ENCODE peak calls at places on chromosomes 3 and 15, in seven cellular contexts. X is mesendoderm, L is neuronal stem cell, E is IMR-90, P is mesenchymal stem cell, W is H9, S is H1. T is an unnamed sample.

GRCh38 chr15:91752081-91752810 is 101.3 kb upstream of the SLCO3A1 start:
- DNase-seq in L (no peak), E (no peak), S (no peak), P (no peak), X (peak), W (no peak), T (no peak)

GRCh38 chr3:153614563-153614962 is 452.5 kb downstream of the RAP2B start:
- DNase-seq in L (no peak), W (no peak), S (no peak), E (peak), P (peak), X (no peak), T (peak)

GRCh38 chr15:89206908-89207331 is 14.5 kb downstream of the RLBP1 start:
- DNase-seq in W (peak), P (peak), L (peak), X (peak), S (peak), E (peak), T (peak)

GRCh38 chr3:24023249-24023648 is 78.2 kb downstream of the NR1D2 start:
- DNase-seq in L (no peak), W (no peak), X (no peak), P (no peak), S (no peak), E (no peak), T (no peak)

GRCh38 chr15:70236306-70237103 is 138.8 kb upstream of the TLE3 start:
- DNase-seq in L (no peak), W (no peak), E (peak), S (no peak), P (peak), X (no peak), T (peak)

GRCh38 chr15:64132217-64132616 is 19.3 kb upstream of the SNX22 start:
- DNase-seq in L (no peak), P (no peak), X (no peak), E (no peak), W (no peak), S (no peak), T (no peak)

GRCh38 chr3:171458056-171458856 is 1.9 kb downstream of the TNIK start:
- DNase-seq in X (peak), W (peak), E (no peak), L (peak), P (peak), S (no peak), T (no peak)

GRCh38 chr3:66376568-66376967 is 124.3 kb downstream of the LRIG1 start:
- DNase-seq in W (no peak), L (no peak), X (no peak), P (peak), E (peak), S (no peak), T (peak)

GRCh38 chr3:159852821-159853505 is 135.7 kb upstream of the IL12A start:
- DNase-seq in P (peak), X (peak), E (peak), L (no peak), S (no peak), W (peak), T (no peak)

GRCh38 chr3:127052121-127052561 is 69.2 kb downstream of the PLXNA1 start:
- DNase-seq in S (no peak), X (no peak), P (no peak), L (no peak), E (no peak), W (no peak), T (no peak)

GRCh38 chr15:100694381-100695012 is 92.1 kb downstream of the ASB7 start:
- DNase-seq in S (no peak), X (no peak), P (peak), E (peak), L (no peak), W (no peak), T (no peak)

GRCh38 chr3:125115640-125116039 is 59.8 kb upstream of the HEG1 start:
- DNase-seq in P (no peak), W (no peak), S (no peak), E (peak), L (no peak), X (no peak), T (no peak)

GRCh38 chr3:15312550-15312949 is 19.8 kb downstream of the SH3BP5 start:
- DNase-seq in X (no peak), W (no peak), S (no peak), E (no peak), L (no peak), P (no peak), T (no peak)

GRCh38 chr3:104526901-104527401 is 839.8 kb upstream of the ALCAM start:
- DNase-seq in W (no peak), P (no peak), X (no peak), E (no peak), S (no peak), L (no peak), T (no peak)

GRCh38 chr3:14959358-14959943 is 12.1 kb downstream of the NR2C2 start:
- DNase-seq in X (no peak), W (no peak), S (no peak), E (no peak), L (no peak), P (peak), T (peak)

GRCh38 chr3:17901893-17902292 is 159.5 kb upstream of the TBC1D5 start:
- DNase-seq in W (no peak), X (no peak), S (no peak), E (no peak), L (no peak), P (no peak), T (no peak)

GRCh38 chr3:52518723-52519444 is 14.8 kb downstream of the NT5DC2 start:
- DNase-seq in E (no peak), P (peak), W (peak), S (peak), X (peak), L (no peak), T (peak)

GRCh38 chr3:79329154-79329553 is 438.6 kb downstream of the ROBO1 start:
- DNase-seq in W (no peak), L (no peak), X (peak), E (peak), P (no peak), S (no peak), T (no peak)

GRCh38 chr3:184766555-184767261 is 45.3 kb upstream of the VPS8 start:
- DNase-seq in S (no peak), L (no peak), X (peak), E (peak), P (peak), W (peak), T (peak)

GRCh38 chr3:54202651-54203248 is 80.4 kb downstream of the CACNA2D3 start:
- DNase-seq in S (no peak), W (no peak), E (no peak), L (no peak), P (no peak), X (no peak), T (no peak)

GRCh38 chr3:61945657-61946056 is 384.3 kb downstream of the PTPRG start:
- DNase-seq in L (no peak), W (no peak), S (no peak), E (no peak), P (no peak), X (no peak), T (no peak)

GRCh38 chr3:111617912-111618601 is 22.9 kb upstream of the ZBED2 start:
- DNase-seq in S (no peak), P (no peak), E (peak), W (no peak), L (no peak), X (no peak), T (no peak)

GRCh38 chr3:184603156-184604030 is 41.8 kb downstream of the EPHB3 start:
- DNase-seq in X (peak), W (no peak), E (no peak), P (no peak), S (no peak), L (no peak), T (no peak)

GRCh38 chr3:188901126-188901525 is 270.6 kb upstream of the TPRG1 start:
- DNase-seq in X (no peak), L (no peak), P (peak), S (no peak), E (peak), W (no peak), T (no peak)

GRCh38 chr15:35505152-35505551 is 40.8 kb downstream of the DPH6 start:
- DNase-seq in X (no peak), L (no peak), S (no peak), E (peak), W (no peak), P (no peak), T (no peak)

GRCh38 chr15:35506272-35506870 is 39.6 kb downstream of the DPH6 start:
- DNase-seq in E (no peak), X (no peak), L (peak), S (no peak), P (no peak), W (no peak), T (no peak)

GRCh38 chr15:35507932-35508638 is 37.9 kb downstream of the DPH6 start:
- DNase-seq in X (no peak), L (peak), E (no peak), S (no peak), W (no peak), P (no peak), T (no peak)

GRCh38 chr15:35505816-35506215 is 40.1 kb downstream of the DPH6 start:
- DNase-seq in P (no peak), L (no peak), X (no peak), W (no peak), S (no peak), E (no peak), T (no peak)
- H2BK5ac ChIP-seq in P (no peak), L (no peak), X (no peak), W (no peak), S (no peak), E (no peak), T (no peak)

DNA sequence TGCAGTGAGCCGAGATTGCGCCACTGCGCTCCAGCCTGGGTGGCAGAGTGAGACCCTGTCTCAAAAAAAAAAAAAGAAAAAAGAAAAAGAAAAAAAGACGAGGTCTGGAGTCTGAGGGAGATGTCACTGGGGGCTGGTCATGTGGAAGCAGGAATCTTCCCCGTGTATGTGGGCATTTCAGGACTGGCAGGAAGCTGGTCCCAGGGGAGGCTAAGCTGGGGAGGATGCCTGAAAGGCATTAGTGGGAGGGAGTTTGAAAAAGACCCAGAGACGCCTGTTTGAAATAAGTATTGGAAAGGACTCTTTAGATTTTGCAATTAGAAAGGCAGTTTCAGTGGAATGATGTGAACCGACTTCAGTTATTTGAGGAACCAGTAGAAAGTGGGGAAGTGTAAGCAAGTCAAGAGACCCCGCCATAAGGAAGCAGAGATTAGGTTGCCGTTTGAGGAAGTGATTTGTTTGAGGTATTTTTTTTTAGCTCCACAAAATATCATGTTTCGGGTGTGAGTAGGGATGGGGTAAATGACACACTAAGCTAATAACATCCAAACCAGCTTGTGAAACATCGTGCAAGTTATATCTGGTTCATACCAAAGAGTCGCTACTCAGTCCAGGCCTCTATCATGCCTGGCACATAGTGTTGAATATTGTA is 55.5 kb downstream of the ST6GAL1 start:
- DNase-seq in W (no peak), P (no peak), E (no peak), S (no peak), L (no peak), X (no peak), T (no peak)
- H3K4ac ChIP-seq in W (no peak), P (no peak), E (no peak), S (no peak), L (no peak), X (no peak), T (no peak)

DNA sequence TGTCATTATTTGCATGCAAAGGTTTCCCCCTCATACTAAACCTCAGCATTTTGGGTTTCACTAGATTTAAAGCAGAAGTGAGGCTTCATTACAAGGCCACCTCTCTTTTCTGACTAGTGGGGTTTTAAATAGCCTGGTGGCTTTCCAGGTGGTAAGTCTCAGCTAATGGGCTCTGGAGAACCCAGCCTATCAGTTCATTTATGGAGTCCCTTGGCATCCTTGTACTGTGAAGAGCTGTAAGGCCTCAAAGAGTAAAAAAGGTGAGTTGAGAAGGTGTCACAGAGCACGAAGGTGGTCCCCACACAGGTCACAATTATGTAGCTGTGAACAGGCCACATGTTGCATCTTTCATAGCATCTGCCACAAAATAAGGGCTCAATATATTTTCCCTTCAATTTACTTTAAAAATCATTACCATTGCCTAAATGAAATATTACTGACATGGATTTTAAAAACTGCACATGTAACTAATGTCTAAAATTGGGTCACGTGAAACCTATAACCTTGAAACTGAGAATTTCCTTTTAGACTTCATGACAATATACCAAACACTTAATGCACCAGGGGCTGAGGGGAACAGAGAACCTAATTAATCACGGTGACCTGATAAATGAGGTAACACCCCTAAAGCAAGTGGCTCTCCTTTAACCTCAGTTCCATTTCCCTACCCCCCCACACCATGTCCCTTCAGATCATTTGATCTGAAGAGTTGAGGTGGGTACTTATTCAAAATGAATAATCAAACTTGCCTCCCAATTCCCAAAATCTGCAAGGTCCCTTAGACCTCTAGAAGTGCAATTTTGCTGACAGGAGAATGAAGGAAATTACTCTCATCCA is 1.3 kb downstream of the NGLY1 start:
- DNase-seq in W (no peak), S (no peak), E (no peak), P (no peak), X (no peak), L (no peak), T (no peak)
- H2BK5ac ChIP-seq in W (no peak), S (no peak), E (no peak), P (no peak), X (no peak), L (no peak), T (no peak)

DNA sequence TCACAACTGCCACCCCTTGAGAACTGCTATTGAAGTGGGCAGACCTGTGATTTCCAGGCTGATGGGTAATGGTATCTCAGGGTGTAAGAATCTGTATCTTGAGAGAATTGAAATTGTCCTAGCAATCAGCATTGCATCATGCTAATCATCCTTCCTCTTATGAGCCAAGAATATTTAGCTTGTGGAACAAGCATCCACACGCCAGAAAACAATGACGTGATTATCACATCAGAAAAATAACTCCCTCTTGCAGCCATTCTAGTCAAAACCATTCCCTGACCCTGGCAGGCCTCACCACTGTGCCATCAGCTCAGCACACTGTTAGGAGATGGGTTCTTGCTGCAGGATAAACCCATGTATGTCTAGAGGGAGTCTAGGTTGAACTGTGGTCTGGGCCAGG is 6.7 kb downstream of the BCL2L10 start:
- DNase-seq in P (no peak), X (no peak), L (no peak), E (no peak), S (no peak), W (no peak), T (no peak)
- H3K4ac ChIP-seq in P (no peak), X (no peak), L (no peak), E (no peak), S (no peak), W (no peak), T (no peak)

GRCh38 chr3:9861201-9861600 is 17.4 kb upstream of the RPUSD3 start:
- DNase-seq in L (no peak), E (no peak), S (no peak), W (no peak), X (no peak), P (no peak), T (no peak)

GRCh38 chr3:9861626-9862130 is 17.9 kb upstream of the RPUSD3 start:
- DNase-seq in L (no peak), E (no peak), P (no peak), X (no peak), W (no peak), S (no peak), T (no peak)

GRCh38 chr3:9866639-9867038 is 13.4 kb downstream of the CIDEC start:
- DNase-seq in L (no peak), W (no peak), P (no peak), X (no peak), E (no peak), S (no peak), T (no peak)

GRCh38 chr3:9859530-9860025 is 15.8 kb upstream of the RPUSD3 start:
- DNase-seq in E (no peak), X (no peak), W (no peak), P (no peak), S (no peak), L (no peak), T (no peak)

DNA sequence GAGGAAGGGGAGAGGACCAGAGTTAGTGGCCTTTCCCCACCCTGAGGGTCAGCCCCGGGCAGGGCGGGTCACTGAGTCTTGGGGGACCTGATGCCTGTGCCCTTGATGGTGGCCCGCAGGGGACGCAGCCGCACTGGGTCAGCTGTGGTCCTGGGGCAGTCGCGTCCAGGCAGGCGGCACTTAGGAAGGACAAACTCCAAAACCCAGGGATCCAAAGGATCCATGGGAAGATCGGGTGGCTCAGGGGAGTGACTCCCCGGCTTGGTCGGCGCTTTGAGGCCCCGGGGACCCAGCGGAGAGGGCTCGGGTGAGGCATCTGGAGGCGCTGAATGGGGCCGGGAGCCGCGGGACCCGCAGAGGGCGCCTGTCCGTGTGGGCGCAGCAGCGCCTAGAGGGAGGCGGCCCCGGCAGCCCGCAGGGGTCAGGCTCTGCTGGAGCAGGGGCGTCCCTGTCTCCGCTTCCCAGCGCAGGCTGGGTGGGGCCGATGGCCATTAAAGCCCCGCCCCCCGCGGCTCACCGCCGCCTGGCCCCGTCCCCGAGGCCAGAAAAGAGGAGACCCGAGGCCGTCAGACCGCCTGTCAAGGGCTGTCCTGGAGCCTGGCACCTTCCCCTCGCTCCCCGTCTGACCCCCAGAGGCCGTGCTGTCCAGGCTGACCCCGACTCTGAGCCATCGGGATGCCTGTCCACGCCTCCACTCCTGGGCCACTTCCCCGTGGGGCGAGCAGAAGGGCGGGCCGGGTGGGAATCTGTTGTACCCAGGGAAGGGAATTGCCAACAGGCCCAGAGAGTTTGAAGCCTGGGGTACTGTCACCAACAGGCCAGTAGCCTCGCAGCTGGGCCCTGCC is 17.4 kb downstream of the CIDEC start:
- DNase-seq in P (peak), S (peak), L (peak), W (peak), X (peak), E (no peak), T (peak)
- H2BK5ac ChIP-seq in P (no peak), S (no peak), L (peak), W (no peak), X (no peak), E (no peak), T (no peak)

DNA sequence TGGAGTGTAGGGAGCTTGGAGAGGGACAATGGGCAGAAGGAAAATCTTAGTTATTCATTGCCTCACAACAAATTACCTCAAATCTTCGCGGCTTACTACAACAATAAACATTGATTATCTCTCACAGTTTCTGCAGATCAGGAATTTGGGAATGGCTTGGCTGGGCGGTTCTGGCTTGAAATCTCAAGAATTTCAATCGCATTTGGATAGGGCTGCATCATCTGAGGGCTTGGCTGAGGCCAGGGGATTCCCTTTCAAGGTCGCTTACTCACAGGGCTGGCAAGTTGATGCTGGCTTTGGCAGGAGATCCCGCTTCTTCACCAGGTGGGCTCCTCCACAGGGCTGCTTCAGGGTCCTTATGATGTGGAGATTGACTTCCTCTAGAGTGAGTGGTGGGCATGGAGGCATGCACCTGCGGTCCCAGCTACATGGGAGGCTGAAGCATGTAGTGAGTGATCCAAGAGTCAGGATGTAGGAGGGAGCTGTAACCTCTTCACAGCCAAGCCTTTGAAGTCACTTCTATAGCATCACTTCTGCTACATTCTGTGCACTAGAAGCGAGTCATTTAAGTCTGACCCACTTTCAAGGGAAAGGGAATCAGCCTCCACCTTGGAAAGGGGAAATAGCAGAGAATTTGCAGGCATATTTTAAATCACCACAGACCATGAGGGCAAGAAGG is 63.1 kb downstream of the CDC25A start:
- DNase-seq in L (no peak), S (no peak), E (peak), P (no peak), X (peak), W (peak), T (peak)
- H3K4ac ChIP-seq in L (no peak), S (no peak), E (no peak), P (no peak), X (no peak), W (no peak), T (no peak)

T was measured in trophoblast cell.